ENCODE peak calls at places on chromosomes 1 and 21, in seven cellular contexts. X, E, L, W, N, M and O are unnamed samples.

GRCh38 chr1:155396874-155397476 is 76.3 kb downstream of the RUSC1 start:
- DNase-seq in E (no peak), M (no peak), W (no peak), X (no peak), N (no peak), L (no peak), O (no peak)

GRCh38 chr1:163173121-163173520 is 29.6 kb downstream of the RGS5 start:
- DNase-seq in X (no peak), L (no peak), M (no peak), W (no peak), N (no peak), E (no peak), O (no peak)

GRCh38 chr1:40421694-40422384 is 28.4 kb upstream of the ZFP69B start:
- DNase-seq in W (no peak), X (no peak), M (no peak), E (peak; percentile 43), L (no peak), N (no peak), O (no peak)

GRCh38 chr21:15061284-15061683 is 3.5 kb downstream of the NRIP1 start:
- DNase-seq in W (no peak), X (no peak), M (no peak), L (no peak), E (no peak), N (peak; percentile 26), O (no peak)

GRCh38 chr21:36806103-36806502 is 107.2 kb downstream of the SIM2 start:
- DNase-seq in L (no peak), E (no peak), M (no peak), N (no peak), W (no peak), X (no peak), O (no peak)

GRCh38 chr1:201355471-201355870 is 22.0 kb downstream of the TNNT2 start:
- DNase-seq in N (no peak), W (no peak), X (no peak), L (no peak), E (no peak), M (no peak), O (no peak)

GRCh38 chr1:231626535-231626950 is at the start of gene DISC1:
- DNase-seq in E (peak; percentile 80), N (peak; percentile 96), M (peak; percentile 34), W (peak; percentile 69), X (peak; percentile 68), L (peak; percentile 52), O (peak; percentile 12)

GRCh38 chr1:244163861-244164562 is 112.9 kb downstream of the ZBTB18 start:
- DNase-seq in W (no peak), M (no peak), L (no peak), N (peak; percentile 62), E (no peak), X (no peak), O (no peak)

GRCh38 chr21:44785620-44786344 is 15.8 kb downstream of the UBE2G2 start:
- DNase-seq in M (no peak), L (no peak), N (no peak), W (no peak), X (no peak), E (peak; percentile 87), O (no peak)

GRCh38 chr1:227728059-227728891 is 6.8 kb downstream of the JMJD4 start:
- DNase-seq in L (peak; percentile 71), W (peak; percentile 65), M (peak; percentile 50), N (peak; percentile 39), E (peak; percentile 80), X (peak; percentile 38), O (no peak)

GRCh38 chr1:242242983-242243382 is 244.1 kb upstream of the MAP1LC3C start:
- DNase-seq in W (no peak), N (no peak), M (no peak), X (no peak), E (no peak), L (no peak), O (no peak)

GRCh38 chr1:156391701-156392100 is 22.7 kb downstream of the RHBG start:
- DNase-seq in L (no peak), E (no peak), M (no peak), X (no peak), W (no peak), N (no peak), O (no peak)

GRCh38 chr1:8297245-8297644 is 20.7 kb upstream of the SLC45A1 start:
- DNase-seq in L (no peak), W (no peak), M (no peak), N (no peak), E (no peak), X (no peak), O (no peak)

GRCh38 chr21:20266369-20266710 is 731.9 kb upstream of the NCAM2 start:
- DNase-seq in E (no peak), L (no peak), N (no peak), W (no peak), M (no peak), X (no peak), O (no peak)

GRCh38 chr1:31036749-31037500 is 28.6 kb downstream of the PUM1 start:
- DNase-seq in W (no peak), E (no peak), X (no peak), N (no peak), L (no peak), M (no peak), O (no peak)

GRCh38 chr1:55215194-55216021 is at the start of gene USP24:
- DNase-seq in M (peak; percentile 61), X (peak; percentile 87), W (peak; percentile 85), L (peak; percentile 78), N (peak; percentile 49), E (peak; percentile 71), O (peak; percentile 88)

GRCh38 chr1:9293512-9294439 is 1.1 kb downstream of the SPSB1 start:
- DNase-seq in L (peak; percentile 36), X (peak; percentile 40), W (peak; percentile 59), M (no peak), N (peak; percentile 15), E (peak; percentile 19), O (peak; percentile 20)

GRCh38 chr1:226939439-226940028 is 560 bp upstream of the COQ8A start:
- DNase-seq in E (peak; percentile 80), N (peak; percentile 67), L (peak; percentile 57), M (peak; percentile 47), X (no peak), W (no peak), O (peak; percentile 98)

GRCh38 chr21:35579520-35580293 is 480.6 kb downstream of the SETD4 start:
- DNase-seq in N (no peak), X (no peak), W (no peak), M (no peak), L (no peak), E (no peak), O (no peak)

GRCh38 chr1:117321680-117322609 is 45.3 kb upstream of the MAN1A2 start:
- DNase-seq in W (no peak), X (no peak), M (no peak), L (no peak), E (no peak), N (no peak), O (no peak)

GRCh38 chr1:222124602-222125001 is 382.7 kb upstream of the DUSP10 start:
- DNase-seq in M (no peak), E (no peak), N (no peak), L (no peak), X (no peak), W (no peak), O (no peak)

GRCh38 chr1:38872401-38873026 is 634 bp downstream of the MYCBP start:
- DNase-seq in N (peak; percentile 34), L (peak; percentile 7), W (no peak), M (no peak), E (no peak), X (peak; percentile 25), O (no peak)

GRCh38 chr1:246934777-246935176 is 3.0 kb upstream of the AHCTF1 start:
- DNase-seq in W (no peak), M (no peak), X (no peak), E (no peak), N (no peak), L (no peak), O (no peak)